ENCODE peak calls at places on chromosomes 11 and 22, in seven cellular contexts. V is esophagus muscularis mucosa, O is endothelial cell of umbilical vein, U is upper lobe of right lung, X is neural progenitor cell, Y is psoas muscle, E is PC-3. R is an unnamed sample.

GRCh38 chr11:12625438-12626071 is 48.7 kb upstream of the TEAD1 start:
- DNase-seq in X (no peak), V (no peak), E (peak; percentile 87), U (no peak), Y (no peak), O (no peak), R (no peak)

GRCh38 chr11:64319421-64319761 is 1.5 kb downstream of the PRDX5 start:
- DNase-seq in V (no peak), O (no peak), E (no peak), Y (no peak), X (no peak), U (peak; percentile 75), R (no peak)

GRCh38 chr11:95795627-95796308 is 5.5 kb downstream of the CEP57 start:
- DNase-seq in U (no peak), Y (no peak), X (no peak), V (no peak), O (no peak), E (no peak), R (no peak)

GRCh38 chr22:23895599-23896144 is 1.5 kb downstream of the MIF start:
- DNase-seq in X (no peak), U (no peak), V (no peak), O (no peak), Y (no peak), E (no peak), R (no peak)

GRCh38 chr11:7512525-7513209 is 1.1 kb upstream of the PPFIBP2 start:
- DNase-seq in Y (peak; percentile 95), V (peak; percentile 97), X (no peak), O (peak; percentile 7), E (no peak), U (peak; percentile 85), R (no peak)

GRCh38 chr22:48402591-48403031 is 1425.1 kb downstream of the BRD1 start:
- DNase-seq in V (peak; percentile 34), E (no peak), O (no peak), Y (no peak), X (no peak), U (no peak), R (no peak)

GRCh38 chr22:39634530-39635399 is 64.2 kb downstream of the CACNA1I start:
- DNase-seq in Y (no peak), U (no peak), O (peak; percentile 74), V (no peak), E (peak; percentile 94), X (no peak), R (peak; percentile 40)

GRCh38 chr11:118909619-118910308 is 16.0 kb downstream of the BCL9L start:
- DNase-seq in X (no peak), Y (no peak), U (no peak), E (no peak), V (no peak), O (no peak), R (no peak)

GRCh38 chr11:77096591-77097019 is 6.0 kb upstream of the OMP start:
- DNase-seq in V (no peak), U (peak; percentile 38), O (no peak), E (no peak), Y (peak; percentile 32), X (no peak), R (no peak)

GRCh38 chr22:43159484-43160178 is 8.3 kb downstream of the TSPO start:
- DNase-seq in V (no peak), O (no peak), E (no peak), X (peak; percentile 70), U (no peak), Y (peak; percentile 62), R (peak; percentile 71)

GRCh38 chr22:20787223-20787622 is 13.3 kb downstream of the SERPIND1 start:
- DNase-seq in U (no peak), Y (no peak), O (no peak), V (no peak), X (no peak), E (no peak), R (peak; percentile 82)

GRCh38 chr22:39818050-39818449 is 75.5 kb downstream of the ENTHD1 start:
- DNase-seq in V (no peak), U (no peak), E (no peak), X (no peak), O (no peak), Y (no peak), R (no peak)

GRCh38 chr11:91293119-91293518 is 931.5 kb upstream of the FAT3 start:
- DNase-seq in Y (no peak), X (no peak), U (no peak), O (no peak), V (no peak), E (no peak), R (no peak)

GRCh38 chr11:65224939-65225283 is 36.9 kb upstream of the POLA2 start:
- DNase-seq in V (no peak), U (peak; percentile 79), E (peak; percentile 78), Y (no peak), X (peak; percentile 43), O (peak; percentile 48), R (no peak)

GRCh38 chr22:37095113-37095512 is 14.4 kb downstream of the TMPRSS6 start:
- DNase-seq in U (no peak), Y (no peak), X (no peak), E (no peak), O (no peak), V (no peak), R (no peak)

GRCh38 chr22:41608386-41608785 is 12.5 kb downstream of the DESI1 start:
- DNase-seq in O (no peak), Y (no peak), V (no peak), E (no peak), X (no peak), U (no peak), R (no peak)

GRCh38 chr11:693415-693831 is 1.6 kb downstream of the DEAF1 start:
- DNase-seq in V (no peak), U (no peak), X (peak; percentile 35), O (peak; percentile 31), Y (no peak), E (peak; percentile 26), R (peak; percentile 44)
- H3K4me3 ChIP-seq in V (peak overlapping the region; percentile 85), U (peak overlapping the region; percentile 25), X (peak overlapping the region; percentile 77), O (no peak overlapping the region), Y (peak overlapping the region; percentile 95), E (peak overlapping the region; percentile 57), R (peak overlapping the region; percentile 1)

GRCh38 chr22:38257650-38258246 is 15.1 kb downstream of the TMEM184B start:
- DNase-seq in Y (no peak), E (peak; percentile 19), U (no peak), V (no peak), X (no peak), O (no peak), R (no peak)
- H3K27ac ChIP-seq in Y (peak overlapping the region; percentile 59), E (peak overlapping the region; percentile 31), U (peak overlapping the region; percentile 48), V (peak overlapping the region; percentile 91), X (peak overlapping the region; percentile 55), O (peak overlapping the region; percentile 19), R (no peak overlapping the region)

DNA sequence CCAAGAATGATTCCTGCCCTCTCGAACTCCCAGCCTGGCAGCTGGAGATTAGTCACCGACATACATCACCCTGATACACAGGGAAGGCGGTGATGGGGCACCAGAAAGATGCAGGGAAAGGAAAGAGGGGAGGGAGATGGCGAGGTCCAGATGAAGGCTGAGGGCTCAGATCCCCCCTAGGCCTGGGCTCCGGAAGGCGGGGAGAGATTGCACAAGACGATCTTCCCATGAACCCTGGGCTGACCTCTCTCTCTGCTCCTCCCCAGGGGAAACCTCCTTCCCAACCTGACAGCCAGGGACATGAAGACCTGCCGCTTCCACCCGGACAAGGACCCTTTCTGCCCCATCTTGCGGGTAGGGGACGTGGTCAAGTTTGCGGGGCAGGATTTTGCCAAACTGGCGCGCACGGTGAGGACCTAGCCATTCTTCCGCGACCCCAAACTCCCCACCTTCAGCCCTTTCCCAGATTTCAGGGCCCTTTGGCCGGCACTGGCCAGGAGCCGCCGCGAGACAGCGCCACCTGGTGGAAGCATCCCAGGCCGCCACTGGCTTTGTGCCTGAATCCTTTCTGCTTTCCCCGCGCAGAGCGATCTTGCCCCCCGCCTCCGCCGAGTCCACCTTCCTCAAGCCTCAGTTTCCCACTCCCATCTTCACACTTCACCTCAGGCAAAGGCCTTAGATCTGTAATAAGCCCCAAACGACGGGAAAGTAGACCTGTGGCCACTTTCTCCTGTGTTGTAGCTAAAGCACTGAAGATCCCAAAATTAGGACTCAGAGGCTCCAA is 11.5 kb downstream of the P2RX3 start:
- DNase-seq in O (peak; percentile 41), Y (peak; percentile 84), U (peak; percentile 85), E (peak; percentile 65), X (peak; percentile 83), V (no peak), R (peak; percentile 34)
- H3K4me3 ChIP-seq in O (no peak overlapping the region), Y (no peak overlapping the region), U (no peak overlapping the region), E (no peak overlapping the region), X (no peak overlapping the region), V (no peak overlapping the region), R (no peak overlapping the region)

DNA sequence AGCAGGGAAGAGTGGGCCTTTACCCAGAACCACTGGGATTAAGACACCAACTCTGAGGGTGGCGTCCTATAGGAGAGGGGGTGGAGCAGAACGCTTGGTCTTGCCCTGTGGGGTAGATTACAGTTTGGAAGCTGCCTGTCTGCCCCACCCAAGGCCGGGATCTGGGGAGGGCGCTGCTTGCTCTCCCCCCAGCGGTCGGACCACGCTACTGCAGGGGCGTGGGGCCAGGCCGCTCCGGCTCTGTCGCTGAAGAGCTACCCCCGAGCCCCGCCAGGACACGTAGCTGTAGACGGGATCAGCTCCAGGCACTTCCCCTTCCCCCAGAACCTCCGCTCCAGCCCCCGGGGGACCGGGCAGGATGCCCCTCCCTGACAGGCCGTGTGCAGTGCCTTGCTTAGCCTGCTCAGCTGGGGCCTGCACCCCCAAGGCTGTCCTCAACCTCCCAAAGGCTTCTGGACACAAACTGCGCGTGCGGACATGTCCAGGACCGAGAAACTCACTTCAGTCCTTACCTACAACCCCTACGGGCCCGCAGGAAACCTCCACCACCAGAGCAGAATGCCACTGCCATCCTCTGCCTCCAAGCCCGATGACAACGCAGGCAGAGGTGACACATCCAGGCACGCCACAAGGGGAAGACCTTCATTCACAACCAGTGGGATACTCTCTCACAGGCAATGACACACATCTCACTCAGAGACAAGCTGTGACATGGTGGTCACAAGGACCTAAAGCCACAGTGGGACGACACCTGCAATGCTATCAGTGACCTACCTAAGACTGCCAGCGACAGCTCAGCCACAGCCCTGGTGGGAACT is 3.6 kb downstream of the AHNAK start:
- DNase-seq in O (peak; percentile 75), Y (peak; percentile 94), U (peak; percentile 89), V (no peak), E (peak; percentile 92), X (peak; percentile 89), R (peak; percentile 79)
- H3K27ac ChIP-seq in O (peak overlapping the region; percentile 12), Y (peak overlapping the region; percentile 99), U (peak overlapping the region; percentile 99), V (peak overlapping the region; percentile 97), E (peak overlapping the region; percentile 94), X (no peak overlapping the region), R (no peak overlapping the region)

DNA sequence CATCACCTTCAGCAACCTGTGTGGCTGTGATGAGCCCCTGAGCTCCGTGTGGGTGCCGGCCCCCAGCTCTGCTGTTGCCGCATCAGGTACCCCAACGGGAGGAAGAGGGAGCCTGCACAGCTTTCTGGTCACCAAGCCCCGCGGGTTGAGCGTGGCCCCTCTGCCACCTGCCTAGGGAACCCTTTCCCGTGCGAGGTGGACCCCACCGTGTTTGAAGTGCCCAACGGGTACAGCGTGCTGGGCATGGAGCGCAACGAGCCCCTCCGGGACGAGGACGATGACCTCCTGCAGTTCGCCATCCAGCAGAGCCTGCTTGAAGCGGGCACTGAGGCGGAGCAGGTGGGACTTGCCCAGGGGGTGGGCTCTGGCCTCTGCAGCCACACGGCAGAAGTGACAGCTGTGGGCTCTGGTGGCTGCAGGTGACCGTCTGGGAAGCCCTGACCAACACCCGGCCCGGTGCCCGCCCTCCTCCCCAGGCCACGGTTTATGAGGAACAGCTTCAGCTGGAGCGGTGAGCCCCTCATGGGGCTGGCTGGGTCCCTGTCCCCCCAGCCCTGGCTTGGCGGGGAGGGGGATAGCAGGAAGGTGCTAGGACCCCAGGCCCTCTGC is 1.9 kb upstream of the SSH3 start:
- DNase-seq in V (no peak), Y (peak; percentile 54), X (no peak), E (no peak), O (no peak), U (peak; percentile 66), R (no peak)
- H3K4me3 ChIP-seq in V (peak overlapping the region; percentile 79), Y (peak overlapping the region; percentile 97), X (no peak overlapping the region), E (no peak overlapping the region), O (no peak overlapping the region), U (no peak overlapping the region), R (no peak overlapping the region)

R was measured in SJCRH30.